ENCODE peak calls at places on chromosome 7, in four cellular contexts. One of them, this sample, is unnamed.

GRCh38 chr7:140696024-140696678 is 357 bp upstream of the NDUFB2 start:
- DNase-seq in HepG2: peak; percentile 81
- DNase-seq in GM12878: no peak
- DNase-seq in K562: peak; percentile 99
- DNase-seq in this sample: peak; percentile 99

GRCh38 chr7:123966936-123967335 is 41.9 kb downstream of the SPAM1 start:
- DNase-seq in K562: no peak
- DNase-seq in HepG2: no peak
- DNase-seq in GM12878: no peak
- DNase-seq in this sample: no peak

GRCh38 chr7:137671920-137672319 is 174.9 kb downstream of the DGKI start:
- DNase-seq in GM12878: no peak
- DNase-seq in K562: no peak
- DNase-seq in HepG2: no peak
- DNase-seq in this sample: no peak

GRCh38 chr7:76262683-76263402 is 39.6 kb upstream of the HSPB1 start:
- DNase-seq in GM12878: no peak
- DNase-seq in HepG2: peak; percentile 68
- DNase-seq in K562: peak; percentile 69
- DNase-seq in this sample: peak; percentile 59

GRCh38 chr7:82362129-82362528 is 81.4 kb downstream of the CACNA2D1 start:
- DNase-seq in K562: no peak
- DNase-seq in HepG2: no peak
- DNase-seq in GM12878: no peak
- DNase-seq in this sample: no peak

GRCh38 chr7:127690806-127691205 is 38.8 kb downstream of the SND1 start:
- DNase-seq in HepG2: no peak
- DNase-seq in GM12878: no peak
- DNase-seq in K562: no peak
- DNase-seq in this sample: no peak

GRCh38 chr7:92156976-92157375 is 22.0 kb downstream of the LRRD1 start:
- DNase-seq in GM12878: no peak
- DNase-seq in HepG2: no peak
- DNase-seq in K562: no peak
- DNase-seq in this sample: no peak

GRCh38 chr7:99036531-99037175 is 107.3 kb downstream of the SMURF1 start:
- DNase-seq in GM12878: no peak
- DNase-seq in HepG2: peak; percentile 32
- DNase-seq in K562: peak; percentile 42
- DNase-seq in this sample: peak; percentile 51

GRCh38 chr7:91046322-91047088 is 217.7 kb upstream of the FZD1 start:
- DNase-seq in K562: no peak
- DNase-seq in GM12878: no peak
- DNase-seq in HepG2: no peak
- DNase-seq in this sample: no peak

GRCh38 chr7:106465704-106466468 is 181.1 kb upstream of the NAMPT start:
- DNase-seq in K562: no peak
- DNase-seq in HepG2: no peak
- DNase-seq in GM12878: no peak
- DNase-seq in this sample: no peak

GRCh38 chr7:46006212-46006611 is 85.1 kb upstream of the IGFBP3 start:
- DNase-seq in HepG2: no peak
- DNase-seq in K562: no peak
- DNase-seq in GM12878: no peak
- DNase-seq in this sample: no peak

GRCh38 chr7:155972651-155973349 is 160.5 kb upstream of the SHH start:
- DNase-seq in K562: no peak
- DNase-seq in GM12878: no peak
- DNase-seq in HepG2: no peak
- DNase-seq in this sample: no peak

GRCh38 chr7:40507166-40507565 is 372.4 kb downstream of the SUGCT start:
- DNase-seq in GM12878: no peak
- DNase-seq in K562: peak; percentile 9
- DNase-seq in HepG2: peak; percentile 9
- DNase-seq in this sample: no peak

GRCh38 chr7:84232653-84233052 is 38.1 kb upstream of the SEMA3A start:
- DNase-seq in GM12878: no peak
- DNase-seq in HepG2: no peak
- DNase-seq in K562: no peak
- DNase-seq in this sample: no peak

GRCh38 chr7:2520131-2520807 is 695 bp downstream of the LFNG start:
- DNase-seq in GM12878: no peak
- DNase-seq in HepG2: no peak
- DNase-seq in K562: peak; percentile 57
- DNase-seq in this sample: peak; percentile 26

GRCh38 chr7:25012254-25012653 is 32.3 kb upstream of the OSBPL3 start:
- DNase-seq in GM12878: no peak
- DNase-seq in HepG2: no peak
- DNase-seq in K562: no peak
- DNase-seq in this sample: no peak

GRCh38 chr7:5348134-5349004 is 65.6 kb downstream of the SLC29A4 start:
- DNase-seq in K562: no peak
- DNase-seq in GM12878: no peak
- DNase-seq in HepG2: no peak
- DNase-seq in this sample: no peak

GRCh38 chr7:120615703-120616102 is 242.2 kb downstream of the TSPAN12 start:
- DNase-seq in GM12878: peak; percentile 17
- DNase-seq in K562: no peak
- DNase-seq in HepG2: no peak
- DNase-seq in this sample: no peak

GRCh38 chr7:120611959-120612358 is 246.0 kb downstream of the TSPAN12 start:
- DNase-seq in HepG2: no peak
- DNase-seq in K562: no peak
- DNase-seq in GM12878: no peak
- DNase-seq in this sample: no peak

GRCh38 chr7:120617239-120617638 is 240.7 kb downstream of the TSPAN12 start:
- DNase-seq in GM12878: no peak
- DNase-seq in HepG2: no peak
- DNase-seq in K562: no peak
- DNase-seq in this sample: no peak
- TF ChIP-seq FOXM1 in GM12878: no peak
- TF ChIP-seq FOXM1 in HepG2: no peak
- TF ChIP-seq FOXM1 in K562: no peak
- TF ChIP-seq FOXM1 in this sample: no peak

GRCh38 chr7:27254625-27255024 is 12.0 kb downstream of the EVX1 start:
- DNase-seq in GM12878: no peak
- DNase-seq in HepG2: no peak
- DNase-seq in K562: no peak
- DNase-seq in this sample: no peak
- TF ChIP-seq TARDBP in GM12878: no peak
- TF ChIP-seq TARDBP in HepG2: no peak
- TF ChIP-seq TARDBP in K562: no peak
- TF ChIP-seq TARDBP in this sample: no peak

GRCh38 chr7:114928060-114928459 is 6.2 kb downstream of the MDFIC start:
- DNase-seq in K562: no peak
- DNase-seq in GM12878: no peak
- DNase-seq in HepG2: no peak
- DNase-seq in this sample: no peak

GRCh38 chr7:114930107-114930521 is 8.2 kb downstream of the MDFIC start:
- DNase-seq in HepG2: no peak
- DNase-seq in GM12878: no peak
- DNase-seq in K562: no peak
- DNase-seq in this sample: no peak

GRCh38 chr7:114930829-114931655 is 9.1 kb downstream of the MDFIC start:
- DNase-seq in GM12878: no peak
- DNase-seq in HepG2: no peak
- DNase-seq in K562: no peak
- DNase-seq in this sample: no peak

GRCh38 chr7:114931656-114932011 is 9.7 kb downstream of the MDFIC start:
- DNase-seq in HepG2: no peak
- DNase-seq in GM12878: no peak
- DNase-seq in K562: no peak
- DNase-seq in this sample: no peak

DNA sequence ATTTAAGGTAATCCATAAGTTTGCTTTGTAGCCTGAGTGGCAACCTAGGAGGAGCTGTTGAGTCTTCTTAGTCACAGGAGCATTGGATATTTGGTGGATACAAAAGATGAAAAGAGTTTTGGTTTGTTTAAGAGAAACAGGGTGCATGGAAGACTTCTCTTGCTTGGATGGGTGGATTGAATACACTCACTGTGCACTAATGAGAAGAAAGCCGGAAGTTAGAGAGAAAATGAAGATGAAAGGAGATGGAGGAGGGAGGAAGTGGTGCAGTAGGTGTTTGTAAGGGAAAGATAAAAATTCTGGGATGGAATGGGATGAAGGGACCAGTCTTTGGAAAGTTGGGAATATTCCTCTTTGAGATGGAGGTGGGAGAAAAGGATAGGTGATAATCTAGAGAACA is 7.7 kb downstream of the MDFIC start:
- DNase-seq in K562: no peak
- DNase-seq in GM12878: no peak
- DNase-seq in HepG2: no peak
- DNase-seq in this sample: no peak
- TF ChIP-seq SP1 in K562: no peak
- TF ChIP-seq SP1 in GM12878: no peak
- TF ChIP-seq SP1 in HepG2: no peak
- TF ChIP-seq SP1 in this sample: no peak

DNA sequence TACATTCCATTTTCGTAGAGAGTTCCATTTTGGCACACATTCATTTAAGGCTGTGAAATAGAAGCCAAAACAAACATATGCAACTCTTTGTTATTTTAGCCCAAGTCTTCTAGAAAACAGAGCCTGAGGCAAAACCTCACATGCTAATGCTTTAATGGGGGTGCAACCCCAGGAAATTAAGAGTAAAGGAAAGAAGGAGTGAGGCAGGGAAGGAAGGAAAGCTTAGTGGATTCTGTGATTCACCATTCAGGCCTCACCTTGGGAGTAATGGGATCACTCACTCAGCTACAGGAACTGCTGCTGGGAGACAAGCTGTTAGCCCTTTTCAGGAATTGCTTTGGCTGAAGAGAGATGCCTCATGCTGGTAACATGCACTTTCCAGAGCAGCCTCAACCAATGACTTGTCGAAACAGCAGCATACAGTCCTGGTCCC is 73.0 kb upstream of the CTTNBP2 start:
- DNase-seq in GM12878: no peak
- DNase-seq in K562: no peak
- DNase-seq in HepG2: no peak
- DNase-seq in this sample: no peak
- TF ChIP-seq FOXM1 in GM12878: no peak
- TF ChIP-seq FOXM1 in K562: no peak
- TF ChIP-seq FOXM1 in HepG2: no peak
- TF ChIP-seq FOXM1 in this sample: no peak

DNA sequence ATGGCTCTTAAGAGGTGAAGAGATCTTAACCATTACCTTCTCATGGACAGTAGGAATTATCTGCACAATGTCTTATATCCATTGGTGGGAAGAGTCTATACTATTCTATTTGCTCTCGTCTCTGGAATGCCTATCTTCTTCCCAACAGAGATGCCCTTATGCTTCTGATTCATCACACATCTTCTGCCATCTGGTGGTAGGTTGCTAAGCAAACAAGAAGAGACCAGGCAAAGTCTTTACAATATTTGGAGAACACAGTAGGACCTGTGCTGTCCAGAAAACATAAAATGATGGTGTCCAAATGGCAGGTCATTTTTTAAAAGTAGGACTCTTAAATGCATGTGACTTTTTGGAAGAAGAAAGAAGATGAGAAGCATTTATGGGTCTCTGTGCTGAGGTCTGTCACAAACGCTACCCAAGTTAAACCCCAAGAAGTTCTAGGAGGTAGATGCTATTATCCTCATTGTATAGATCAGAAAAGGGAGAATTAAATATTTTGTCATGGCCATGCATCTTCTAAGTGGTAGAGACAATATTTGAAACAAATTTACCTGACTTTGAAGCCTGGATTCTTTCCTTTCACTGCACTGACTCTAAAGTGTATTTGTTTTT is 67.8 kb upstream of the NXPH1 start:
- DNase-seq in HepG2: peak; percentile 37
- DNase-seq in K562: no peak
- DNase-seq in GM12878: no peak
- DNase-seq in this sample: peak; percentile 20
- TF ChIP-seq TARDBP in HepG2: no peak
- TF ChIP-seq TARDBP in K562: no peak
- TF ChIP-seq TARDBP in GM12878: no peak
- TF ChIP-seq TARDBP in this sample: no peak

DNA sequence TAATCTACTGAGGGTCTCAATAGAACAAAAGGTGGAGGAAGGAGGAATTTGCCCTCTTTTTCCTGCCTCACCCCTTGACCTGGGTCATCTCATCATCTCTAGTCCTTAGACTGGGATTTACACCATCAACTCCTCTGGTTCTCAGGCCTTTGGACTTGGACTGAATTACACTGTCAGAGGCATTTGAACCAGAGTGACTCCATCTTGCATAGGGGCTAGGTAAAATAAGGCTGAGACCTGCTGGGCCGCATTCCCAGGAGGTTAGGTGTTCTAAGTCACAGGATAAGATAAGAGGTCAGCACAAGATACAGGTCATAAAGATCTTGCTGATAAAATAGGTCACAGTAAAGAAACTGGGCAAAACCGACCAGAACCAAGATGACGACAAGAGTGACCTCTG is 83.9 kb downstream of the C1GALT1 start:
- DNase-seq in HepG2: no peak
- DNase-seq in GM12878: no peak
- DNase-seq in K562: no peak
- DNase-seq in this sample: no peak
- TF ChIP-seq SP1 in HepG2: no peak
- TF ChIP-seq SP1 in GM12878: no peak
- TF ChIP-seq SP1 in K562: no peak
- TF ChIP-seq SP1 in this sample: no peak

GRCh38 chr7:43645699-43646226 is 62.9 kb downstream of the STK17A start:
- DNase-seq in GM12878: no peak
- DNase-seq in K562: no peak
- DNase-seq in HepG2: no peak
- DNase-seq in this sample: no peak
- TF ChIP-seq FOXM1 in GM12878: no peak
- TF ChIP-seq FOXM1 in K562: no peak
- TF ChIP-seq FOXM1 in HepG2: no peak
- TF ChIP-seq FOXM1 in this sample: no peak

DNA sequence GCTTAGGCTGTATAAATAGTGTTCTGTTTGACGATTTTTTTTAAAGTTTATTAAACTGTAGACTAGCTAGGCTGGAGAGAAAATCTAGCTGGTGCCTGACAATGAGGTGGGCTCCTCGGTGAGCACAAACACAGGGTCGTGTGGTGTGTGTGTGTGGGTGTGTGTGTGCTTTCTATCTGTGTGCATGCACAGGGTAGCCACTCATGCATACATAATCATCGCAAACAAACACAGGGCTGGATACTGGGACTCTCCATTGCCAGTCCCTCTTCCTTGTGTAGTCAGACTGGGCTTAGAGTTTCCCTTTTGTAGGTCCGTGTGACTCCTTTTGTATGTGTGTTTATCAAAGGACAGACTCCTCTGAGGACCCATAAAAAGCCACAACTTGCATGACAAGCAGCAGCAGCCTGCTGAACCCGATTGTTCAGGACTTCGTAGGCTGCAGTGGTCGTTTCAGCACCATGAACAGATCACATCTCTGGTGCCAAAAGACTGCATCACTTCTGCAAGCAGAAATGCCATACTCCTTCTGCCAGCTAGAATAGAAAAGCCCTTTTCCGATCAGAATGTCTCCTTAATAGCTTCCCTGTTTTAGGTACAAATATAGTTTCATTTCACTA is 855 bp downstream of the VSTM2A start:
- DNase-seq in GM12878: no peak
- DNase-seq in HepG2: no peak
- DNase-seq in K562: no peak
- DNase-seq in this sample: no peak
- TF ChIP-seq TARDBP in GM12878: no peak
- TF ChIP-seq TARDBP in HepG2: no peak
- TF ChIP-seq TARDBP in K562: no peak
- TF ChIP-seq TARDBP in this sample: no peak

GRCh38 chr7:7786595-7786994 is 68.2 kb upstream of the RPA3 start:
- DNase-seq in K562: no peak
- DNase-seq in HepG2: no peak
- DNase-seq in GM12878: no peak
- DNase-seq in this sample: no peak
- TF ChIP-seq SP1 in K562: no peak
- TF ChIP-seq SP1 in HepG2: no peak
- TF ChIP-seq SP1 in GM12878: no peak
- TF ChIP-seq SP1 in this sample: no peak

This sample was measured in HEK293T.